ENCODE peak calls at places on chromosome 18, in six cellular contexts. D, J, G, O, P and F are unnamed samples.

GRCh38 chr18:70372450-70373061 is 83.7 kb downstream of the SOCS6 start:
- DNase-seq in D (no peak), G (no peak), J (no peak), O (no peak), P (no peak), F (no peak)

GRCh38 chr18:31399336-31400032 is 22.9 kb downstream of the DSG4 start:
- DNase-seq in O (no peak), D (no peak), J (no peak), G (no peak), P (no peak), F (no peak)

GRCh38 chr18:6755107-6755506 is 25.6 kb downstream of the ARHGAP28 start:
- DNase-seq in D (no peak), O (no peak), G (no peak), P (no peak), J (peak), F (no peak)

GRCh38 chr18:41096504-41096903 is 858.5 kb upstream of the PIK3C3 start:
- DNase-seq in D (no peak), G (no peak), O (no peak), J (no peak), P (peak), F (no peak)

GRCh38 chr18:24831871-24832665 is 371.6 kb downstream of the HRH4 start:
- DNase-seq in G (no peak), P (no peak), J (no peak), D (no peak), O (no peak), F (no peak)

GRCh38 chr18:43563780-43564179 is 286.5 kb upstream of the SYT4 start:
- DNase-seq in J (peak), D (peak), O (no peak), G (no peak), P (peak), F (no peak)

GRCh38 chr18:28801876-28802275 is 624.9 kb upstream of the CDH2 start:
- DNase-seq in O (no peak), J (no peak), P (no peak), G (no peak), D (no peak), F (no peak)

GRCh38 chr18:9835112-9835755 is 50.5 kb upstream of the TXNDC2 start:
- DNase-seq in J (no peak), P (no peak), O (no peak), D (peak), G (no peak), F (no peak)

GRCh38 chr18:31977270-31977872 is 34.4 kb upstream of the TRAPPC8 start:
- DNase-seq in J (peak), G (no peak), D (peak), P (peak), O (no peak), F (no peak)

GRCh38 chr18:22348521-22349316 is 69.0 kb downstream of the CTAGE1 start:
- DNase-seq in J (peak), G (no peak), P (no peak), D (peak), O (no peak), F (peak)

GRCh38 chr18:9872823-9873222 is 12.9 kb upstream of the TXNDC2 start:
- DNase-seq in D (no peak), G (no peak), P (no peak), O (no peak), J (no peak), F (no peak)

GRCh38 chr18:77114070-77114563 is 18.5 kb downstream of the MBP start:
- DNase-seq in O (no peak), J (no peak), P (no peak), D (no peak), G (no peak), F (no peak)

GRCh38 chr18:54130631-54131030 is 93.8 kb downstream of the MBD2 start:
- DNase-seq in D (no peak), P (no peak), G (no peak), O (no peak), J (no peak), F (no peak)

GRCh38 chr18:25164837-25165791 is 186.9 kb downstream of the ZNF521 start:
- DNase-seq in G (no peak), J (peak), O (no peak), D (no peak), P (peak), F (no peak)

GRCh38 chr18:21096760-21097159 is 14.9 kb downstream of the ROCK1 start:
- DNase-seq in D (no peak), J (no peak), O (no peak), P (no peak), G (no peak), F (no peak)

GRCh38 chr18:73597832-73598615 is 549.6 kb downstream of the FBXO15 start:
- DNase-seq in G (no peak), J (no peak), D (peak), O (no peak), P (no peak), F (no peak)

GRCh38 chr18:13181765-13182164 is 36.8 kb upstream of the LDLRAD4 start:
- DNase-seq in O (no peak), D (no peak), P (no peak), G (no peak), J (no peak), F (no peak)

GRCh38 chr18:37346048-37346447 is 219.6 kb downstream of the CELF4 start:
- DNase-seq in P (no peak), O (no peak), G (no peak), D (peak), J (no peak), F (no peak)

GRCh38 chr18:35268811-35269210 is 21.2 kb downstream of the ZSCAN30 start:
- DNase-seq in G (no peak), J (no peak), P (peak), D (no peak), O (no peak), F (no peak)

GRCh38 chr18:31498450-31499156 is 626 bp downstream of the DSG2 start:
- DNase-seq in D (no peak), G (no peak), O (no peak), J (no peak), P (peak), F (peak)

GRCh38 chr18:67805261-67805660 is 288.7 kb upstream of the DSEL start:
- DNase-seq in O (no peak), G (no peak), J (no peak), P (no peak), D (no peak), F (no peak)

GRCh38 chr18:56402872-56403516 is 235.4 kb downstream of the TXNL1 start:
- DNase-seq in O (no peak), J (peak), P (no peak), D (no peak), G (no peak), F (no peak)

GRCh38 chr18:22265838-22266237 is 96.4 kb downstream of the GATA6 start:
- DNase-seq in J (no peak), P (no peak), G (no peak), O (no peak), D (no peak), F (no peak)

GRCh38 chr18:10444314-10445006 is 10.0 kb upstream of the APCDD1 start:
- DNase-seq in G (no peak), J (no peak), D (no peak), P (no peak), O (no peak), F (no peak)

GRCh38 chr18:36181898-36182506 is 5.3 kb upstream of the MOCOS start:
- DNase-seq in O (no peak), G (no peak), J (no peak), P (no peak), D (no peak), F (no peak)

GRCh38 chr18:49898421-49898820 is 85.1 kb upstream of the ACAA2 start:
- DNase-seq in D (peak), O (no peak), J (peak), P (peak), G (peak), F (no peak)

GRCh38 chr18:32618501-32618985 is 147.9 kb upstream of the GAREM1 start:
- DNase-seq in G (no peak), P (no peak), D (no peak), O (no peak), J (no peak), F (no peak)

GRCh38 chr18:35076556-35076955 is 35.3 kb downstream of the MAPRE2 start:
- DNase-seq in P (no peak), D (no peak), G (no peak), O (no peak), J (peak), F (no peak)

GRCh38 chr18:25494888-25495287 is 142.9 kb upstream of the ZNF521 start:
- DNase-seq in G (no peak), J (no peak), P (no peak), D (no peak), O (no peak), F (no peak)

GRCh38 chr18:10949655-10950054 is 199.7 kb downstream of the PIEZO2 start:
- DNase-seq in G (no peak), J (peak), O (no peak), D (no peak), P (no peak), F (no peak)

GRCh38 chr18:9765505-9765904 is 57.4 kb downstream of the RAB31 start:
- DNase-seq in J (no peak), P (no peak), G (no peak), D (peak), O (no peak), F (no peak)

GRCh38 chr18:48993586-48993985 is 42.8 kb upstream of the SMAD7 start:
- DNase-seq in G (no peak), O (no peak), D (no peak), J (peak), P (no peak), F (no peak)

GRCh38 chr18:70072678-70073077 is 125.0 kb upstream of the CD226 start:
- DNase-seq in D (no peak), J (no peak), G (no peak), O (no peak), P (no peak), F (no peak)

GRCh38 chr18:2994603-2995432 is 18.1 kb downstream of the LPIN2 start:
- DNase-seq in G (peak), O (no peak), D (peak), P (peak), J (no peak), F (no peak)